ENCODE peak calls at places on chromosomes 12 and 14, in nine cellular contexts. G is tibial nerve; S is adrenal gland; B is GM23248; R is stomach; N is naive thymus-derived CD4-positive, alpha-beta T cell; X is CD4-positive, CD25-positive, alpha-beta regulatory T cell; I is IMR-90; P is suprapubic skin. F is an unnamed sample.
A peak's percentile ranks its signal among the peaks of the same experiment; 100 is the strongest.

GRCh38 chr12:110039085-110039807 is 9.1 kb downstream of the C12orf76 start:
- DNase-seq in G (no peak), S (peak; percentile 51), B (peak; percentile 96), R (peak; percentile 43), N (peak; percentile 59), X (peak; percentile 40), I (peak; percentile 98), P (no peak), F (no peak)

GRCh38 chr12:52126605-52127578 is 47.4 kb downstream of the SMIM41 start:
- DNase-seq in G (no peak), S (no peak), B (no peak), R (peak; percentile 55), N (no peak), X (no peak), I (peak; percentile 39), P (peak; percentile 49), F (no peak)

GRCh38 chr12:46160081-46160980 is 108.5 kb downstream of the SLC38A1 start:
- DNase-seq in G (no peak), S (no peak), B (peak; percentile 92), R (no peak), N (no peak), X (no peak), I (peak; percentile 44), P (no peak), F (no peak)

GRCh38 chr12:27277846-27278260 is 33.8 kb downstream of the STK38L start:
- DNase-seq in G (peak; percentile 50), S (peak; percentile 81), B (peak; percentile 88), R (no peak), N (no peak), X (no peak), I (peak; percentile 97), P (no peak), F (no peak)

GRCh38 chr12:102551186-102551585 is 70.8 kb upstream of the IGF1 start:
- DNase-seq in G (no peak), S (no peak), B (no peak), R (no peak), N (no peak), X (no peak), I (no peak), P (no peak), F (no peak)

GRCh38 chr14:25197885-25198284 is 147.9 kb upstream of the STXBP6 start:
- DNase-seq in G (no peak), S (no peak), B (no peak), R (no peak), N (no peak), X (no peak), I (no peak), P (no peak), F (no peak)

GRCh38 chr14:95876769-95877490 is at the start of gene TUNAR:
- DNase-seq in G (no peak), S (no peak), B (peak; percentile 50), R (no peak), N (no peak), X (no peak), I (no peak), P (no peak), F (no peak)

GRCh38 chr12:4809449-4810218 is 89.4 kb downstream of the GALNT8 start:
- DNase-seq in G (no peak), S (no peak), B (peak; percentile 13), R (no peak), N (no peak), X (no peak), I (no peak), P (peak; percentile 70), F (no peak)

GRCh38 chr14:90301580-90302181 is 30.1 kb downstream of the NRDE2 start:
- DNase-seq in G (no peak), S (no peak), B (peak; percentile 66), R (no peak), N (peak; percentile 2), X (peak; percentile 11), I (peak; percentile 80), P (no peak), F (no peak)

GRCh38 chr12:128682542-128683315 is 141.0 kb downstream of the SLC15A4 start:
- DNase-seq in G (no peak), S (no peak), B (no peak), R (no peak), N (no peak), X (no peak), I (no peak), P (no peak), F (no peak)

GRCh38 chr14:20873370-20874177 is 17.6 kb upstream of the RNASE3 start:
- DNase-seq in G (peak; percentile 80), S (peak; percentile 80), B (peak; percentile 80), R (peak; percentile 85), N (peak; percentile 70), X (peak; percentile 63), I (peak; percentile 56), P (peak; percentile 80), F (peak; percentile 77)

GRCh38 chr14:66405158-66405557 is 81.0 kb upstream of the CCDC196 start:
- DNase-seq in G (no peak), S (no peak), B (peak; percentile 29), R (no peak), N (no peak), X (no peak), I (peak; percentile 1), P (no peak), F (no peak)

GRCh38 chr12:114092981-114093380 is 126.9 kb upstream of the RBM19 start:
- DNase-seq in G (no peak), S (no peak), B (peak; percentile 53), R (no peak), N (no peak), X (no peak), I (no peak), P (no peak), F (no peak)

GRCh38 chr14:89660183-89660582 is 243.2 kb upstream of the FOXN3 start:
- DNase-seq in G (peak; percentile 14), S (no peak), B (peak; percentile 85), R (no peak), N (no peak), X (no peak), I (peak; percentile 84), P (no peak), F (no peak)

DNA sequence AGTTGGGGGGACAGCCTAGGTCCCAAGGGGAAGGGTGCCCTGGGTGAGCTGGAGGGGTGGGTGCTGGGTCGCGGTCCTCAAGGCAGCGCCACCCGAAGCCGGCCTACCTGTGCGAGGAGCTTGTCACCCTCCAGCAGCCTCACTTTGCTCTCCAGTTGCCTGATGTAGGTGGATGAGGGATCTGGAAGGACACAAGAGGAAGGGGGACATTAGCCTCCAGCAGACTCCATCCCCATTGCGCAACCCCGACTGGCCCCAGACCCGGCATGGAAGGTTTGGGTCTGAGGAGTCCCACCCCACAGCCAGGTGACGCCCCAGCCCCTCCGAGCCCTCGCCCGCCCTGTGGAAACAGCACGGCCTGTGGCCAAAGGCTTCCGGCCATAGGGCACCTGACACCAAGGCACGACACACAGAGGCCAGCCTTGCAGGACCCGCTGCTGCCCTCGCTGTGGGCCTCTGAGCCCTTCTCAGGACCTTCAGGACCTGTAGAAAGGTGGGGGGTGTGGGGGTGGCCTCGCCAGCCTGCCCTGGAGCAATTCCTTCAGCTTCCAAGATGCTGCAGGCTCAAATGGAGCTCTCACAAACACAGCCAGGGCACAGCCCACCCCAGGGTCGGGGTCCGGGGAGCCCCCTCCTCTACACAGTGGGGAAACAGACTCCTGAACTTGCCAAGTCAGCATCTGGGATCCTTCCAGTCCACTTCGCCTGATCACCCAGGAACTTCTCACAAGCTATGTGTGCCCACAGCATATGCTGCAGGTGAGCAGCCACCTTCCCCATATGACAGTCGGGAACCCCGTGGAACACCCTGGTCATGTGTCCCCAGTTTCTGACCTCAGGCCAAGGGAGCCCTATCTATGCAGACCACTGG is 54.9 kb downstream of the CCNK start:
- DNase-seq in G (no peak), S (no peak), B (no peak), R (no peak), N (no peak), X (no peak), I (no peak), P (no peak), F (no peak)
- H3K4me1 ChIP-seq in G (no peaks in the 10 kb centered on the region), S (peaks cover 23% of the 10 kb centered on the region), B (peaks cover 25% of the 10 kb centered on the region), R (peaks cover 76% of the 10 kb centered on the region), N (no peaks in the 10 kb centered on the region), X (no peaks in the 10 kb centered on the region), I (peaks cover 36% of the 10 kb centered on the region), P (peaks cover 10% of the 10 kb centered on the region), F (peaks cover 14% of the 10 kb centered on the region)

GRCh38 chr12:21891763-21892217 is 49.4 kb downstream of the ABCC9 start:
- DNase-seq in G (peak; percentile 30), S (no peak), B (no peak), R (no peak), N (no peak), X (no peak), I (no peak), P (peak; percentile 73), F (no peak)
- H3K4me3 ChIP-seq in G (no peak overlapping the region), S (no peak overlapping the region), B (no peak overlapping the region), R (no peak overlapping the region), N (no peak overlapping the region), X (no peak overlapping the region), I (no peak overlapping the region), P (no peak overlapping the region), F (no peak overlapping the region)

GRCh38 chr12:123067654-123068053 is 83.2 kb downstream of the PITPNM2 start:
- DNase-seq in G (no peak), S (no peak), B (no peak), R (no peak), N (no peak), X (no peak), I (no peak), P (no peak), F (no peak)
- H3K4me1 ChIP-seq in G (peaks cover 28% of the 10 kb centered on the region), S (peaks cover 68% of the 10 kb centered on the region), B (peaks cover 9% of the 10 kb centered on the region), R (peaks cover 84% of the 10 kb centered on the region), N (no peaks in the 10 kb centered on the region), X (peaks cover 23% of the 10 kb centered on the region), I (peaks cover 14% of the 10 kb centered on the region), P (peaks cover 63% of the 10 kb centered on the region), F (no peaks in the 10 kb centered on the region)

GRCh38 chr14:64845878-64846277 is 33.8 kb downstream of the SPTB start:
- DNase-seq in G (no peak), S (no peak), B (peak; percentile 29), R (no peak), N (no peak), X (no peak), I (peak; percentile 64), P (no peak), F (no peak)

GRCh38 chr14:64848239-64848638 is 31.5 kb downstream of the SPTB start:
- DNase-seq in G (no peak), S (no peak), B (peak; percentile 8), R (no peak), N (no peak), X (no peak), I (no peak), P (no peak), F (no peak)

GRCh38 chr14:64844272-64844671 is 35.4 kb downstream of the SPTB start:
- DNase-seq in G (no peak), S (no peak), B (no peak), R (no peak), N (no peak), X (no peak), I (no peak), P (no peak), F (no peak)

GRCh38 chr14:64844993-64845536 is 34.6 kb downstream of the SPTB start:
- DNase-seq in G (no peak), S (no peak), B (no peak), R (no peak), N (no peak), X (no peak), I (no peak), P (no peak), F (no peak)

GRCh38 chr14:64849940-64850339 is 29.8 kb downstream of the SPTB start:
- DNase-seq in G (no peak), S (no peak), B (no peak), R (no peak), N (no peak), X (no peak), I (no peak), P (no peak), F (no peak)
- H3K4me3 ChIP-seq in G (no peak overlapping the region), S (no peak overlapping the region), B (no peak overlapping the region), R (no peak overlapping the region), N (no peak overlapping the region), X (no peak overlapping the region), I (no peak overlapping the region), P (no peak overlapping the region), F (no peak overlapping the region)

GRCh38 chr12:76945867-76946266 is 67.0 kb upstream of the CSRP2 start:
- DNase-seq in G (no peak), S (no peak), B (peak; percentile 71), R (no peak), N (no peak), X (no peak), I (peak; percentile 72), P (no peak), F (no peak)
- H3K4me1 ChIP-seq in G (peaks cover 5% of the 10 kb centered on the region), S (no peaks in the 10 kb centered on the region), B (peaks cover 41% of the 10 kb centered on the region), R (no peaks in the 10 kb centered on the region), N (no peaks in the 10 kb centered on the region), X (no peaks in the 10 kb centered on the region), I (peaks cover 12% of the 10 kb centered on the region), P (no peaks in the 10 kb centered on the region), F (no peaks in the 10 kb centered on the region)

F was measured in iPS DF 6.9.